ENCODE peak calls at places on chromosomes 7 and 10, in nine cellular contexts. R is H7, M is posterior cingulate gyrus, I is AG10803, U is NCI-H1105 treated with DMSO at 0.1 percent for 48 hours, O is NCI-H748 treated with DMSO at 0.1 percent for 48 hours, B is cerebellum, W is SJSA1, D is HCT116. J is an unnamed sample.

GRCh38 chr7:134532155-134533089 is 5.1 kb downstream of the AKR1B10 start:
- DNase-seq in U (peak), O (no peak), W (no peak), D (no peak), B (no peak), I (peak), M (no peak), R (no peak), J (no peak)

GRCh38 chr7:148661471-148661870 is 37.2 kb upstream of the CUL1 start:
- DNase-seq in R (no peak), O (no peak), M (no peak), U (no peak), I (no peak), D (no peak), B (no peak), W (no peak), J (no peak)

GRCh38 chr7:151309306-151309705 is 32.3 kb upstream of the NUB1 start:
- DNase-seq in W (no peak), D (no peak), R (no peak), O (no peak), M (no peak), U (no peak), B (no peak), I (peak), J (no peak)

GRCh38 chr7:66036382-66036781 is 39.2 kb upstream of the ASL start:
- DNase-seq in B (no peak), D (no peak), I (no peak), W (no peak), R (no peak), M (no peak), U (no peak), O (no peak), J (no peak)

GRCh38 chr10:65751218-65751617 is 1174.6 kb upstream of the LRRTM3 start:
- DNase-seq in U (no peak), O (no peak), D (no peak), B (no peak), M (no peak), R (no peak), I (no peak), W (no peak), J (no peak)

GRCh38 chr10:49448924-49449323 is 53.0 kb upstream of the DRGX start:
- DNase-seq in I (no peak), B (no peak), W (no peak), D (no peak), U (no peak), M (no peak), R (no peak), O (no peak), J (no peak)

GRCh38 chr7:41858196-41858595 is 155.3 kb upstream of the INHBA start:
- DNase-seq in I (peak), W (no peak), O (no peak), D (no peak), U (no peak), R (no peak), M (no peak), B (no peak), J (no peak)

GRCh38 chr7:66330961-66331360 is 125.8 kb downstream of the TPST1 start:
- DNase-seq in B (no peak), R (no peak), W (no peak), D (no peak), I (peak), M (no peak), U (no peak), O (no peak), J (no peak)

GRCh38 chr10:31299119-31299518 is 19.9 kb upstream of the ZEB1 start:
- DNase-seq in B (no peak), M (no peak), D (no peak), I (no peak), R (no peak), O (no peak), W (peak), U (no peak), J (no peak)

GRCh38 chr10:80164596-80164995 is 32.1 kb downstream of the PLAC9 start:
- DNase-seq in W (no peak), R (no peak), O (no peak), M (no peak), U (no peak), D (no peak), I (no peak), B (no peak), J (no peak)